ENCODE peak calls at places on chromosomes 13 and 19, in four cellular contexts. Q is K562, C is OCI-LY7, R is RWPE2. M is an unnamed sample.

GRCh38 chr13:21079761-21080730 is 18.7 kb upstream of the LATS2 start:
- DNase-seq in Q (no peak), C (no peak), R (no peak), M (no peak)

GRCh38 chr13:41465215-41465907 is 8.0 kb downstream of the RGCC start:
- DNase-seq in Q (peak; percentile 63), C (peak; percentile 94), R (no peak), M (peak; percentile 88)

GRCh38 chr13:40589285-40590109 is 76.9 kb downstream of the FOXO1 start:
- DNase-seq in Q (no peak), C (peak; percentile 97), R (peak; percentile 63), M (no peak)

GRCh38 chr13:23899555-23899954 is 2.3 kb upstream of the C1QTNF9B start:
- DNase-seq in Q (peak; percentile 45), C (peak; percentile 33), R (no peak), M (peak; percentile 18)

GRCh38 chr19:24177686-24178085 is 90.7 kb downstream of the ZNF254 start:
- DNase-seq in Q (no peak), C (no peak), R (no peak), M (no peak)

GRCh38 chr13:50081106-50081898 is 66.1 kb downstream of the KCNRG start:
- DNase-seq in Q (peak; percentile 60), C (peak; percentile 58), R (no peak), M (peak; percentile 29)

GRCh38 chr13:20049558-20050473 is 91.3 kb downstream of the ZMYM2 start:
- DNase-seq in Q (no peak), C (no peak), R (no peak), M (no peak)

GRCh38 chr19:41116261-41116660 is 2.0 kb downstream of the CYP2F1 start:
- DNase-seq in Q (no peak), C (no peak), R (no peak), M (no peak)

GRCh38 chr13:89982406-89983085 is 1364.9 kb upstream of the MIR17HG start:
- DNase-seq in Q (no peak), C (no peak), R (no peak), M (no peak)

GRCh38 chr19:49132974-49133609 is 13.7 kb downstream of the PPFIA3 start:
- DNase-seq in Q (peak; percentile 56), C (no peak), R (no peak), M (no peak)

GRCh38 chr13:89363144-89363543 is 1692.0 kb downstream of the SLITRK5 start:
- DNase-seq in Q (peak; percentile 0), C (no peak), R (no peak), M (no peak)

GRCh38 chr19:3175761-3176714 is 2.5 kb upstream of the S1PR4 start:
- DNase-seq in Q (no peak), C (no peak), R (peak; percentile 91), M (peak; percentile 29)

GRCh38 chr13:28246891-28247290 is 108.5 kb downstream of the PAN3 start:
- DNase-seq in Q (no peak), C (no peak), R (no peak), M (no peak)

GRCh38 chr13:94192576-94192975 is 286.9 kb downstream of the DCT start:
- DNase-seq in Q (peak; percentile 1), C (peak; percentile 9), R (no peak), M (no peak)

GRCh38 chr13:90615236-90615635 is 732.3 kb upstream of the MIR17HG start:
- DNase-seq in Q (no peak), C (no peak), R (no peak), M (no peak)

GRCh38 chr13:26050568-26051230 is 1.1 kb downstream of the SHISA2 start:
- DNase-seq in Q (no peak), C (no peak), R (no peak), M (no peak)

GRCh38 chr19:58097783-58098681 is at the start of gene ZSCAN18:
- DNase-seq in Q (peak; percentile 68), C (no peak), R (peak; percentile 87), M (peak; percentile 97)
- H3K27ac ChIP-seq in Q (no peak within 1 kb of the TSS), C (no peak within 1 kb of the TSS), R (no peak within 1 kb of the TSS), M (peak within 1 kb of the TSS; percentile 100)

DNA sequence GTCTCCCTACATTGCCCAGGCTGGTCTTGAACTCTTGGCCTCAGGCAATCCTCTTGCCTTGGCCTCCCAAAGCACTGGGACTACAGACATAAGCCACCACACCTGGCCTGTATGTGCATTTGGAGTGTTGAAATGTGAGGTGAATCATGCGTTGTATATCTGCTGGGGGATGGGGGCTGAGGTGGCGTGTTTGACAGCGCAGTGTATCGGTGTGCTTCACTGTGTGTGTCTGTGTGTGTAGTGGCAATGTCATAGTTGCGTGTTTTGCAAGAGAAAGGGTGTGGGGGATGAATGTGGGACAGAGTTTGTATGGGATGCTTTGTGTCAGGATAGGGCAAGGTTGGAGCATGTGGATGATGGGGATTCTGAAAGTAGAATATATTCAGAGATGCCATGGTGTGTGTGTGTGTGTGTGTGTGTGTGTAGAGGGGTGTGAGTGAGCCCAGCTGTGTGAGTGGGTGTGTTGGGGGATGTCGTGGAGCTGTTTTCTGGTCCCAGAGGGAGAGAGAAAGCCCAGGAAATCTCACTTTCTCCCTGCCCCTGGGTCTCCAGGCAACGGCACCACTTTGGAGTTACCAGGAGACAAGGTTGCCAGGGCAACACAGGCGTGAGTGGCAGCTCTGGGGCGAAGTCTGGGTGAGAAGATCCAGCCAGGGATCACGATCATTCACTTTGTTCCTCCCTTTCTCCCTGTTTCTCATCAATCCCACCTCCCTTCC is 1.1 kb upstream of the SWSAP1 start:
- DNase-seq in Q (peak; percentile 43), C (no peak), R (no peak), M (no peak)
- H3K4me3 ChIP-seq in Q (peak overlapping the region; percentile 59), C (peak overlapping the region; percentile 87), R (no peak overlapping the region), M (no peak overlapping the region)

DNA sequence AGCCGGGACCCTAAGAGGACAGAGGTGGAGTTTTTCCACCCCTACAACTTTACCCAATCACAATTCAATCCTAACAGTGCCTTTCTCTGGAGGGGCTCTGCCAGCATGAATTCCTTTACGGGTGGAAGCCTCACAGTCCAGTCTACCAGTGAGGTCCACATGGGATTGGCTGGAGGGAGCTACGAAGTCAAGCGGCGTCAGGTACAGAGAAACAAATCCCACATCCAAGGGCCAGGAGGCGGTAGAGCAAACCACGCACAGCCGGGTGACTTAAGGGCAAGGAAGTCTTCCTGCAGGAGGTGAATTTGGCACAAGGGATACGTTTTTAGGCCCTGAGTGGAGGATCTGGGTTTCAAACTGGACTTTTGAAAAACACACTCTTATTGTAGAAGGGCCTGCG is 199.6 kb downstream of the UQCRFS1 start:
- DNase-seq in Q (no peak), C (no peak), R (no peak), M (no peak)
- H3K27ac ChIP-seq in Q (no peak overlapping the region), C (no peak overlapping the region), R (no peak overlapping the region), M (no peak overlapping the region)

GRCh38 chr19:35862528-35862927 is 5.8 kb downstream of the KIRREL2 start:
- DNase-seq in Q (peak; percentile 54), C (no peak), R (no peak), M (no peak)

GRCh38 chr19:35860436-35860817 is 3.7 kb downstream of the KIRREL2 start:
- DNase-seq in Q (no peak), C (no peak), R (no peak), M (no peak)

GRCh38 chr19:35859414-35859813 is 2.7 kb downstream of the KIRREL2 start:
- DNase-seq in Q (no peak), C (no peak), R (no peak), M (no peak)

GRCh38 chr19:35861640-35862160 is 5.0 kb downstream of the KIRREL2 start:
- DNase-seq in Q (no peak), C (no peak), R (no peak), M (no peak)

GRCh38 chr19:35860818-35861639 is 4.3 kb downstream of the KIRREL2 start:
- DNase-seq in Q (peak; percentile 55), C (no peak), R (no peak), M (no peak)
- H3K4me3 ChIP-seq in Q (no peak overlapping the region), C (no peak overlapping the region), R (no peak overlapping the region), M (no peak overlapping the region)

GRCh38 chr19:39824143-39825092 is 9.5 kb downstream of the DYRK1B start:
- DNase-seq in Q (no peak), C (peak; percentile 33), R (peak; percentile 90), M (peak; percentile 85)
- H3K27ac ChIP-seq in Q (no peak overlapping the region), C (no peak overlapping the region), R (no peak overlapping the region), M (peak overlapping the region; percentile 63)

GRCh38 chr13:52845766-52846566 is 2.5 kb downstream of the PCDH8 start:
- DNase-seq in Q (no peak), C (no peak), R (peak; percentile 45), M (no peak)
- H3K4me3 ChIP-seq in Q (no peak overlapping the region), C (no peak overlapping the region), R (no peak overlapping the region), M (no peak overlapping the region)

GRCh38 chr13:113851480-113851803 is 12.4 kb downstream of the GAS6 start:
- DNase-seq in Q (no peak), C (no peak), R (no peak), M (no peak)

GRCh38 chr13:113853518-113854237 is 10.2 kb downstream of the GAS6 start:
- DNase-seq in Q (peak; percentile 62), C (no peak), R (peak; percentile 49), M (no peak)

GRCh38 chr13:113854238-113855011 is 9.5 kb downstream of the GAS6 start:
- DNase-seq in Q (no peak), C (no peak), R (peak; percentile 51), M (no peak)

GRCh38 chr13:113851826-113852535 is 11.9 kb downstream of the GAS6 start:
- DNase-seq in Q (no peak), C (no peak), R (peak; percentile 47), M (no peak)

GRCh38 chr13:113852536-113853517 is 11.0 kb downstream of the GAS6 start:
- DNase-seq in Q (no peak), C (no peak), R (peak; percentile 36), M (no peak)
- H3K27ac ChIP-seq in Q (peak overlapping the region; percentile 41), C (no peak overlapping the region), R (peak overlapping the region; percentile 46), M (no peak overlapping the region)

GRCh38 chr13:93169980-93170379 is 56.6 kb upstream of the GPC6 start:
- DNase-seq in Q (no peak), C (no peak), R (peak; percentile 71), M (no peak)

GRCh38 chr13:93172109-93172508 is 54.5 kb upstream of the GPC6 start:
- DNase-seq in Q (no peak), C (no peak), R (no peak), M (no peak)

GRCh38 chr13:93173656-93174055 is 53.0 kb upstream of the GPC6 start:
- DNase-seq in Q (no peak), C (no peak), R (no peak), M (no peak)

DNA sequence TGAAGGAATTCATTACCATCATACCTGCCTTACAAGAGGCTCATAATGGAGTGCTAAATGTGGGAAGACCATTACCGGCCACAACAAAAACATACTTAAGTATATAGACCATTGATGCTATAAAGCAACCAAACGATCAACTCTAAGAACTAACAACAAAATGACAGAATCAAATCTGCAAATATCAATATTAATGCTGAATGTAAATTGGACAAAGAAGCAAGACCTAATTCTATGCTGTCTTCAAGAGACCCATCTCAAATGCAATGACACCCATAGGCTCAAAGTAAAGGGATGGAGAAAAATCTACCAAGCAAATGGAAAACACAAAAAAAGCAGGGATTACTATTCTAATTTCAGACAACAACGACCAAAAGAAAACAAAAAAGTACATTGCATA is 52.3 kb upstream of the GPC6 start:
- DNase-seq in Q (no peak), C (no peak), R (no peak), M (no peak)
- H3K4me3 ChIP-seq in Q (no peak overlapping the region), C (no peak overlapping the region), R (no peak overlapping the region), M (no peak overlapping the region)

GRCh38 chr19:47230122-47230920 is 678 bp downstream of the BBC3 start:
- DNase-seq in Q (peak; percentile 87), C (peak; percentile 76), R (no peak), M (peak; percentile 76)

GRCh38 chr19:47230921-47231214 is at the start of gene BBC3:
- DNase-seq in Q (no peak), C (no peak), R (no peak), M (no peak)

GRCh38 chr19:47228937-47229673 is 1.9 kb downstream of the BBC3 start:
- DNase-seq in Q (peak; percentile 60), C (peak; percentile 42), R (no peak), M (no peak)

GRCh38 chr19:47228168-47228936 is 2.6 kb downstream of the BBC3 start:
- DNase-seq in Q (peak; percentile 81), C (peak; percentile 59), R (no peak), M (no peak)

GRCh38 chr19:47229674-47230121 is 1.3 kb downstream of the BBC3 start:
- DNase-seq in Q (peak; percentile 47), C (peak; percentile 61), R (no peak), M (no peak)
- H3K27ac ChIP-seq in Q (peak overlapping the region; percentile 93), C (peak overlapping the region; percentile 97), R (peak overlapping the region; percentile 93), M (peak overlapping the region; percentile 43)